ENCODE peak calls at places on chromosomes 4 and X, in eight cellular contexts. C is glutamatergic neuron, D is GM12878, M is WTC11, F is AG09309, J is tibial artery, U is GM20000, L is choroid plexus epithelial cell. Q is an unnamed sample.

GRCh38 chr4:47590325-47590724 is 105.2 kb downstream of the ATP10D start:
- DNase-seq in C (no peak), J (no peak), D (no peak), U (no peak), F (no peak), M (no peak), L (no peak), Q (no peak)

GRCh38 chr4:126687655-126688358 is 945.0 kb upstream of the INTU start:
- DNase-seq in C (no peak), D (no peak), J (no peak), M (no peak), F (no peak), L (no peak), U (no peak), Q (no peak)

GRCh38 chr4:20788266-20788665 is 88.0 kb downstream of the PACRGL start:
- DNase-seq in U (no peak), L (no peak), J (no peak), M (no peak), C (no peak), F (no peak), D (no peak), Q (no peak)

GRCh38 chrX:9995855-9996339 is 28.7 kb downstream of the CLDN34 start:
- DNase-seq in D (no peak), J (peak; percentile 79), C (peak; percentile 83), M (peak; percentile 81), U (peak; percentile 74), F (peak; percentile 66), L (peak; percentile 83), Q (peak; percentile 70)

GRCh38 chrX:155148724-155149537 is 67.3 kb upstream of the VBP1 start:
- DNase-seq in C (peak; percentile 27), M (peak; percentile 17), U (peak; percentile 7), F (no peak), D (no peak), L (peak; percentile 39), J (no peak), Q (peak; percentile 12)

GRCh38 chr4:115154826-115155225 is 41.4 kb upstream of the NDST4 start:
- DNase-seq in U (no peak), C (no peak), L (peak; percentile 19), J (no peak), M (no peak), D (no peak), F (peak; percentile 3), Q (no peak)

GRCh38 chrX:71254092-71254941 is at the start of gene ZMYM3:
- DNase-seq in M (peak; percentile 81), J (peak; percentile 84), L (peak; percentile 86), U (peak; percentile 85), C (peak; percentile 88), D (peak; percentile 24), F (peak; percentile 31), Q (peak; percentile 68)

GRCh38 chr4:139171878-139172691 is 4.9 kb downstream of the ELF2 start:
- DNase-seq in L (peak; percentile 72), C (no peak), M (no peak), D (no peak), J (no peak), U (no peak), F (no peak), Q (no peak)

GRCh38 chr4:40325406-40326019 is 9.6 kb upstream of the CHRNA9 start:
- DNase-seq in F (no peak), D (no peak), J (no peak), C (peak; percentile 46), L (peak; percentile 89), M (peak; percentile 41), U (peak; percentile 76), Q (no peak)

GRCh38 chr4:101191302-101192098 is 155.8 kb downstream of the PPP3CA start:
- DNase-seq in M (peak; percentile 28), U (no peak), D (no peak), L (peak; percentile 87), F (peak; percentile 53), J (peak; percentile 70), C (peak; percentile 23), Q (no peak)

GRCh38 chrX:11766487-11766886 is 8.4 kb downstream of the MSL3 start:
- DNase-seq in M (no peak), U (no peak), J (no peak), D (no peak), L (no peak), C (no peak), F (no peak), Q (no peak)

GRCh38 chrX:154021131-154021611 is 1.5 kb upstream of the IRAK1 start:
- DNase-seq in F (peak; percentile 20), M (no peak), L (peak; percentile 60), C (no peak), J (no peak), D (no peak), U (peak; percentile 39), Q (no peak)

GRCh38 chrX:55787063-55787462 is 69.5 kb downstream of the RRAGB start:
- DNase-seq in D (no peak), C (no peak), U (no peak), J (no peak), M (no peak), F (no peak), L (no peak), Q (no peak)

GRCh38 chrX:40772290-40772689 is 36.9 kb upstream of the MED14 start:
- DNase-seq in J (no peak), F (peak; percentile 24), U (no peak), C (no peak), L (no peak), D (no peak), M (no peak), Q (no peak)

GRCh38 chrX:73767017-73767416 is 204.0 kb downstream of the CHIC1 start:
- DNase-seq in J (no peak), U (no peak), D (no peak), L (no peak), M (no peak), C (no peak), F (no peak), Q (no peak)

GRCh38 chr4:21802406-21802805 is 146.2 kb downstream of the KCNIP4 start:
- DNase-seq in U (no peak), J (no peak), D (no peak), C (no peak), M (no peak), L (peak; percentile 83), F (no peak), Q (no peak)

GRCh38 chrX:135396109-135396508 is 25.6 kb upstream of the SMIM10L2A start:
- DNase-seq in J (no peak), U (no peak), L (no peak), C (no peak), M (no peak), D (no peak), F (no peak), Q (no peak)

GRCh38 chr4:175282407-175282806 is 364.2 kb downstream of the ADAM29 start:
- DNase-seq in F (no peak), U (no peak), D (no peak), J (no peak), M (no peak), C (no peak), L (no peak), Q (no peak)

GRCh38 chr4:78596111-78596742 is 44.7 kb downstream of the ANXA3 start:
- DNase-seq in M (no peak), L (no peak), F (no peak), J (no peak), U (no peak), D (no peak), C (no peak), Q (no peak)

GRCh38 chrX:124395145-124395858 is 48.9 kb downstream of the SH2D1A start:
- DNase-seq in L (no peak), D (no peak), U (peak; percentile 2), C (no peak), F (no peak), M (no peak), J (no peak), Q (no peak)

GRCh38 chr4:73451404-73451803 is 15.4 kb downstream of the AFP start:
- DNase-seq in F (no peak), D (no peak), C (no peak), J (no peak), M (peak; percentile 22), U (no peak), L (peak; percentile 86), Q (no peak)

GRCh38 chr4:25509656-25510055 is 132.6 kb downstream of the ANAPC4 start:
- DNase-seq in U (no peak), F (no peak), J (no peak), L (no peak), M (no peak), C (no peak), D (no peak), Q (no peak)

GRCh38 chrX:50827996-50828395 is 14.0 kb upstream of the SHROOM4 start:
- DNase-seq in C (no peak), U (no peak), D (no peak), M (no peak), L (no peak), J (no peak), F (no peak), Q (no peak)

GRCh38 chrX:129433945-129434344 is 89.3 kb downstream of the SMARCA1 start:
- DNase-seq in U (no peak), L (no peak), J (no peak), F (no peak), D (no peak), M (no peak), C (no peak), Q (no peak)
- TF ChIP-seq CTCF in U (no peak), L (no peak), J (no peak), F (no peak), D (no peak), M (no peak), C (no peak), Q (no peak)

GRCh38 chr4:54367059-54367458 is 138.0 kb downstream of the PDGFRA start:
- DNase-seq in F (no peak), U (no peak), L (peak; percentile 7), D (no peak), M (no peak), C (no peak), J (no peak), Q (no peak)
- TF ChIP-seq CTCF in F (no peak), U (no peak), L (peak; percentile 19), D (no peak), M (no peak), C (no peak), J (no peak), Q (no peak)

GRCh38 chrX:16113978-16114554 is 9.3 kb upstream of the GRPR start:
- DNase-seq in M (no peak), U (no peak), J (no peak), F (no peak), C (no peak), D (no peak), L (peak; percentile 20), Q (no peak)

GRCh38 chrX:16114640-16115039 is 8.7 kb upstream of the GRPR start:
- DNase-seq in J (no peak), L (peak; percentile 84), F (peak; percentile 69), U (no peak), C (no peak), D (no peak), M (no peak), Q (no peak)

GRCh38 chrX:16112428-16112827 is 10.9 kb upstream of the GRPR start:
- DNase-seq in M (no peak), J (no peak), L (peak; percentile 3), F (no peak), U (no peak), C (no peak), D (no peak), Q (no peak)
- TF ChIP-seq CTCF in M (no peak), J (no peak), L (peak; percentile 21), F (peak; percentile 23), U (no peak), C (no peak), D (no peak), Q (peak; percentile 22)

GRCh38 chrX:44202596-44202995 is 140.9 kb downstream of the EFHC2 start:
- DNase-seq in U (no peak), C (no peak), L (no peak), M (no peak), J (no peak), F (no peak), D (no peak), Q (no peak)

GRCh38 chrX:44203791-44204190 is 139.7 kb downstream of the EFHC2 start:
- DNase-seq in J (no peak), M (no peak), C (no peak), D (no peak), U (no peak), L (peak; percentile 2), F (no peak), Q (no peak)
- TF ChIP-seq CTCF in J (no peak), M (no peak), C (no peak), D (no peak), U (no peak), L (peak; percentile 19), F (peak; percentile 6), Q (no peak)

Q was measured in neural crest cell.